ENCODE peak calls at places on chromosome 2, in six cellular contexts. One of them, this sample, is unnamed.

GRCh38 chr2:98806266-98806697 is 75.3 kb upstream of the MGAT4A start:
- DNase-seq in body of pancreas: peak; percentile 88
- DNase-seq in NCI-H1417: peak; percentile 53
- DNase-seq in Calu3: peak; percentile 16
- DNase-seq in effector memory CD4-positive, alpha-beta T cell: no peak
- DNase-seq in T-cell: no peak
- DNase-seq in this sample: no peak

GRCh38 chr2:46950314-46950713 is 34.7 kb upstream of the MCFD2 start:
- DNase-seq in T-cell: no peak
- DNase-seq in effector memory CD4-positive, alpha-beta T cell: no peak
- DNase-seq in Calu3: no peak
- DNase-seq in body of pancreas: no peak
- DNase-seq in NCI-H1417: no peak
- DNase-seq in this sample: no peak

GRCh38 chr2:176339208-176339607 is 70.0 kb downstream of the MTX2 start:
- DNase-seq in body of pancreas: no peak
- DNase-seq in NCI-H1417: no peak
- DNase-seq in Calu3: no peak
- DNase-seq in T-cell: no peak
- DNase-seq in effector memory CD4-positive, alpha-beta T cell: no peak
- DNase-seq in this sample: no peak

GRCh38 chr2:141534671-141535359 is 596.0 kb downstream of the LRP1B start:
- DNase-seq in T-cell: no peak
- DNase-seq in NCI-H1417: no peak
- DNase-seq in effector memory CD4-positive, alpha-beta T cell: no peak
- DNase-seq in Calu3: no peak
- DNase-seq in body of pancreas: no peak
- DNase-seq in this sample: no peak

GRCh38 chr2:46816846-46817726 is 98.5 kb downstream of the MCFD2 start:
- DNase-seq in T-cell: no peak
- DNase-seq in Calu3: no peak
- DNase-seq in NCI-H1417: no peak
- DNase-seq in effector memory CD4-positive, alpha-beta T cell: no peak
- DNase-seq in body of pancreas: no peak
- DNase-seq in this sample: no peak

GRCh38 chr2:212344131-212344530 is 194.5 kb downstream of the ERBB4 start:
- DNase-seq in effector memory CD4-positive, alpha-beta T cell: no peak
- DNase-seq in body of pancreas: no peak
- DNase-seq in NCI-H1417: no peak
- DNase-seq in T-cell: no peak
- DNase-seq in Calu3: no peak
- DNase-seq in this sample: no peak

GRCh38 chr2:189360861-189361260 is 80.4 kb upstream of the WDR75 start:
- DNase-seq in body of pancreas: no peak
- DNase-seq in Calu3: no peak
- DNase-seq in T-cell: no peak
- DNase-seq in NCI-H1417: peak; percentile 38
- DNase-seq in effector memory CD4-positive, alpha-beta T cell: no peak
- DNase-seq in this sample: no peak

GRCh38 chr2:79511320-79511951 is 1.4 kb upstream of the CTNNA2 start:
- DNase-seq in NCI-H1417: peak; percentile 13
- DNase-seq in T-cell: no peak
- DNase-seq in body of pancreas: peak; percentile 52
- DNase-seq in effector memory CD4-positive, alpha-beta T cell: no peak
- DNase-seq in Calu3: no peak
- DNase-seq in this sample: no peak

GRCh38 chr2:10335046-10335840 is 32.5 kb downstream of the HPCAL1 start:
- DNase-seq in effector memory CD4-positive, alpha-beta T cell: no peak
- DNase-seq in T-cell: no peak
- DNase-seq in Calu3: no peak
- DNase-seq in NCI-H1417: no peak
- DNase-seq in body of pancreas: no peak
- DNase-seq in this sample: no peak

GRCh38 chr2:38039111-38039510 is 36.8 kb downstream of the CYP1B1 start:
- DNase-seq in body of pancreas: no peak
- DNase-seq in Calu3: no peak
- DNase-seq in T-cell: no peak
- DNase-seq in effector memory CD4-positive, alpha-beta T cell: no peak
- DNase-seq in NCI-H1417: no peak
- DNase-seq in this sample: no peak

GRCh38 chr2:134224005-134224404 is 29.9 kb upstream of the MGAT5 start:
- DNase-seq in Calu3: no peak
- DNase-seq in effector memory CD4-positive, alpha-beta T cell: no peak
- DNase-seq in T-cell: no peak
- DNase-seq in NCI-H1417: no peak
- DNase-seq in body of pancreas: no peak
- DNase-seq in this sample: no peak

GRCh38 chr2:98750593-98751282 is 19.8 kb upstream of the MGAT4A start:
- DNase-seq in effector memory CD4-positive, alpha-beta T cell: no peak
- DNase-seq in NCI-H1417: no peak
- DNase-seq in T-cell: no peak
- DNase-seq in body of pancreas: no peak
- DNase-seq in Calu3: no peak
- DNase-seq in this sample: no peak

GRCh38 chr2:234555616-234556249 is 58.9 kb upstream of the ARL4C start:
- DNase-seq in NCI-H1417: no peak
- DNase-seq in effector memory CD4-positive, alpha-beta T cell: no peak
- DNase-seq in Calu3: no peak
- DNase-seq in body of pancreas: peak; percentile 11
- DNase-seq in T-cell: no peak
- DNase-seq in this sample: no peak

GRCh38 chr2:222756951-222757645 is 85.6 kb downstream of the MOGAT1 start:
- DNase-seq in NCI-H1417: no peak
- DNase-seq in T-cell: no peak
- DNase-seq in effector memory CD4-positive, alpha-beta T cell: no peak
- DNase-seq in body of pancreas: no peak
- DNase-seq in Calu3: no peak
- DNase-seq in this sample: no peak

GRCh38 chr2:137467246-137467862 is 496.9 kb upstream of the HNMT start:
- DNase-seq in T-cell: no peak
- DNase-seq in Calu3: peak; percentile 62
- DNase-seq in effector memory CD4-positive, alpha-beta T cell: no peak
- DNase-seq in body of pancreas: peak; percentile 19
- DNase-seq in NCI-H1417: peak; percentile 63
- DNase-seq in this sample: no peak

GRCh38 chr2:241933175-241933911 is 63.8 kb downstream of the RTP5 start:
- DNase-seq in Calu3: no peak
- DNase-seq in effector memory CD4-positive, alpha-beta T cell: no peak
- DNase-seq in body of pancreas: peak; percentile 55
- DNase-seq in NCI-H1417: no peak
- DNase-seq in T-cell: no peak
- DNase-seq in this sample: no peak

GRCh38 chr2:30146337-30147195 is at the start of gene YPEL5:
- DNase-seq in NCI-H1417: peak; percentile 100
- DNase-seq in body of pancreas: peak; percentile 100
- DNase-seq in Calu3: peak; percentile 99
- DNase-seq in effector memory CD4-positive, alpha-beta T cell: peak; percentile 100
- DNase-seq in T-cell: peak; percentile 100
- DNase-seq in this sample: peak; percentile 99

GRCh38 chr2:58762176-58762781 is 521.2 kb upstream of the FANCL start:
- DNase-seq in Calu3: peak; percentile 79
- DNase-seq in NCI-H1417: peak; percentile 83
- DNase-seq in body of pancreas: peak; percentile 48
- DNase-seq in effector memory CD4-positive, alpha-beta T cell: no peak
- DNase-seq in T-cell: no peak
- DNase-seq in this sample: no peak

GRCh38 chr2:206084870-206085741 is 868 bp downstream of the INO80D start:
- DNase-seq in NCI-H1417: peak; percentile 61
- DNase-seq in T-cell: peak; percentile 46
- DNase-seq in Calu3: peak; percentile 43
- DNase-seq in body of pancreas: peak; percentile 29
- DNase-seq in effector memory CD4-positive, alpha-beta T cell: peak; percentile 32
- DNase-seq in this sample: peak; percentile 44

GRCh38 chr2:105746177-105747080 is 1.7 kb downstream of the NCK2 start:
- DNase-seq in NCI-H1417: peak; percentile 49
- DNase-seq in Calu3: peak; percentile 85
- DNase-seq in body of pancreas: peak; percentile 80
- DNase-seq in effector memory CD4-positive, alpha-beta T cell: peak; percentile 64
- DNase-seq in T-cell: peak; percentile 80
- DNase-seq in this sample: peak; percentile 79

GRCh38 chr2:122063716-122064115 is 308.3 kb downstream of the TSN start:
- DNase-seq in NCI-H1417: no peak
- DNase-seq in effector memory CD4-positive, alpha-beta T cell: no peak
- DNase-seq in body of pancreas: no peak
- DNase-seq in T-cell: no peak
- DNase-seq in Calu3: no peak
- DNase-seq in this sample: no peak

GRCh38 chr2:109069430-109070194 is 59.4 kb upstream of the SH3RF3 start:
- DNase-seq in effector memory CD4-positive, alpha-beta T cell: no peak
- DNase-seq in body of pancreas: no peak
- DNase-seq in T-cell: no peak
- DNase-seq in Calu3: no peak
- DNase-seq in NCI-H1417: no peak
- DNase-seq in this sample: no peak

GRCh38 chr2:56195563-56195962 is 11.8 kb downstream of the CCDC85A start:
- DNase-seq in NCI-H1417: no peak
- DNase-seq in body of pancreas: no peak
- DNase-seq in T-cell: no peak
- DNase-seq in Calu3: no peak
- DNase-seq in effector memory CD4-positive, alpha-beta T cell: no peak
- DNase-seq in this sample: no peak

GRCh38 chr2:197839327-197839726 is 34.9 kb downstream of the PLCL1 start:
- DNase-seq in NCI-H1417: no peak
- DNase-seq in effector memory CD4-positive, alpha-beta T cell: no peak
- DNase-seq in T-cell: no peak
- DNase-seq in body of pancreas: no peak
- DNase-seq in Calu3: no peak
- DNase-seq in this sample: no peak

GRCh38 chr2:206584323-206585116 is 57.8 kb upstream of the FAM237A start:
- DNase-seq in body of pancreas: no peak
- DNase-seq in NCI-H1417: no peak
- DNase-seq in effector memory CD4-positive, alpha-beta T cell: no peak
- DNase-seq in T-cell: no peak
- DNase-seq in Calu3: no peak
- DNase-seq in this sample: no peak

GRCh38 chr2:8566788-8567468 is 114.9 kb upstream of the ID2 start:
- DNase-seq in NCI-H1417: peak; percentile 92
- DNase-seq in T-cell: no peak
- DNase-seq in effector memory CD4-positive, alpha-beta T cell: no peak
- DNase-seq in body of pancreas: no peak
- DNase-seq in Calu3: no peak
- DNase-seq in this sample: no peak

GRCh38 chr2:44596537-44597320 is 235.0 kb downstream of the CAMKMT start:
- DNase-seq in effector memory CD4-positive, alpha-beta T cell: no peak
- DNase-seq in Calu3: no peak
- DNase-seq in T-cell: no peak
- DNase-seq in body of pancreas: no peak
- DNase-seq in NCI-H1417: no peak
- DNase-seq in this sample: no peak

GRCh38 chr2:126657636-126658315 is 1.8 kb downstream of the GYPC start:
- DNase-seq in NCI-H1417: no peak
- DNase-seq in Calu3: peak; percentile 45
- DNase-seq in body of pancreas: peak; percentile 80
- DNase-seq in T-cell: peak; percentile 76
- DNase-seq in effector memory CD4-positive, alpha-beta T cell: peak; percentile 63
- DNase-seq in this sample: peak; percentile 56

GRCh38 chr2:240438810-240439697 is 3.6 kb downstream of the GPC1 start:
- DNase-seq in body of pancreas: no peak
- DNase-seq in Calu3: no peak
- DNase-seq in NCI-H1417: no peak
- DNase-seq in effector memory CD4-positive, alpha-beta T cell: no peak
- DNase-seq in T-cell: no peak
- DNase-seq in this sample: no peak

GRCh38 chr2:147937744-147938349 is 82.7 kb downstream of the ORC4 start:
- DNase-seq in Calu3: no peak
- DNase-seq in NCI-H1417: peak; percentile 54
- DNase-seq in body of pancreas: no peak
- DNase-seq in T-cell: no peak
- DNase-seq in effector memory CD4-positive, alpha-beta T cell: no peak
- DNase-seq in this sample: no peak

GRCh38 chr2:153871231-153872221 is at the start of gene GALNT13:
- DNase-seq in body of pancreas: peak; percentile 75
- DNase-seq in effector memory CD4-positive, alpha-beta T cell: no peak
- DNase-seq in T-cell: no peak
- DNase-seq in Calu3: no peak
- DNase-seq in NCI-H1417: peak; percentile 95
- DNase-seq in this sample: no peak

GRCh38 chr2:129458451-129458850 is 521.0 kb upstream of the RAB6C start:
- DNase-seq in body of pancreas: no peak
- DNase-seq in T-cell: no peak
- DNase-seq in Calu3: no peak
- DNase-seq in effector memory CD4-positive, alpha-beta T cell: no peak
- DNase-seq in NCI-H1417: no peak
- DNase-seq in this sample: no peak

GRCh38 chr2:10260130-10260529 is 42.6 kb upstream of the HPCAL1 start:
- DNase-seq in Calu3: no peak
- DNase-seq in effector memory CD4-positive, alpha-beta T cell: no peak
- DNase-seq in T-cell: no peak
- DNase-seq in body of pancreas: no peak
- DNase-seq in NCI-H1417: peak; percentile 61
- DNase-seq in this sample: no peak

GRCh38 chr2:7027961-7028655 is 110.9 kb downstream of the RNF144A start:
- DNase-seq in body of pancreas: no peak
- DNase-seq in effector memory CD4-positive, alpha-beta T cell: no peak
- DNase-seq in NCI-H1417: no peak
- DNase-seq in T-cell: no peak
- DNase-seq in Calu3: no peak
- DNase-seq in this sample: no peak